ENCODE peak calls at places on chromosomes 1 and 21, in nine cellular contexts. J is ureter; G is MCF 10A; X is sciatic nerve; N is colonic mucosa; V is cardiac muscle cell; U is stimulated activated CD4-positive, alpha-beta T cell treated with anti-CD3 and anti-CD28 coated beads, Interleukin-1b, Interleukin-23, amount 100 ng/mL, for 4 hours; P is AG08395; I is NCI-H1105. Q is an unnamed sample.

GRCh38 chr1:84504580-84505021 is 1.6 kb upstream of the SPATA1 start:
- DNase-seq in I (no peak), X (no peak), P (peak; percentile 19), N (no peak), G (peak; percentile 46), J (no peak), U (no peak), V (peak; percentile 5), Q (peak; percentile 31)

GRCh38 chr21:42654179-42654912 is 925 bp downstream of the PDE9A start:
- DNase-seq in P (no peak), G (no peak), N (peak; percentile 43), V (peak; percentile 49), J (no peak), I (peak; percentile 76), X (no peak), U (no peak), Q (no peak)

GRCh38 chr1:172980456-172980855 is 70.3 kb downstream of the TNFSF18 start:
- DNase-seq in N (no peak), V (no peak), J (no peak), P (no peak), I (no peak), U (no peak), G (peak; percentile 54), X (no peak), Q (no peak)

GRCh38 chr1:17208546-17208945 is 3.6 kb downstream of the PADI1 start:
- DNase-seq in U (no peak), I (no peak), N (no peak), J (no peak), X (no peak), G (no peak), V (no peak), P (no peak), Q (no peak)

GRCh38 chr1:241181971-241182370 is 175.0 kb downstream of the RGS7 start:
- DNase-seq in P (no peak), G (no peak), J (no peak), V (no peak), X (no peak), U (no peak), I (no peak), N (no peak), Q (no peak)

GRCh38 chr1:209530990-209531389 is 52.5 kb upstream of the CAMK1G start:
- DNase-seq in V (no peak), G (peak; percentile 46), I (no peak), J (no peak), N (no peak), P (no peak), X (no peak), U (no peak), Q (no peak)

GRCh38 chr1:93574991-93575390 is 106.6 kb downstream of the BCAR3 start:
- DNase-seq in V (no peak), I (no peak), G (no peak), X (no peak), N (no peak), U (no peak), P (no peak), J (no peak), Q (no peak)

GRCh38 chr21:43751955-43752591 is 24.0 kb downstream of the CSTB start:
- DNase-seq in V (no peak), U (no peak), J (no peak), G (no peak), N (no peak), P (no peak), X (no peak), I (no peak), Q (no peak)

GRCh38 chr1:38804062-38804886 is 55.3 kb downstream of the RRAGC start:
- DNase-seq in N (no peak), G (no peak), U (no peak), J (no peak), P (no peak), X (no peak), I (peak; percentile 28), V (peak; percentile 53), Q (no peak)

GRCh38 chr1:70072239-70072751 is 133.1 kb downstream of the LRRC40 start:
- DNase-seq in V (no peak), N (no peak), U (no peak), X (no peak), G (no peak), J (no peak), I (peak; percentile 72), P (peak; percentile 33), Q (no peak)